ENCODE peak calls at places on chromosomes 1 and 21, in five cellular contexts. P is K562, Q is HepG2, Z is GM12878, B is H1. A is an unnamed sample.

GRCh38 chr21:43949499-43950208 is 62.5 kb upstream of the TRAPPC10 start:
- DNase-seq in P (peak), Q (no peak), Z (no peak), B (no peak), A (no peak)

GRCh38 chr1:31432592-31433395 is 19.8 kb downstream of the SERINC2 start:
- DNase-seq in P (no peak), Q (no peak), Z (no peak), B (no peak), A (no peak)

GRCh38 chr21:37364722-37365121 is 1.9 kb upstream of the DYRK1A start:
- DNase-seq in P (no peak), Q (no peak), Z (no peak), B (no peak), A (no peak)

GRCh38 chr1:56911098-56911497 is 54.7 kb downstream of the C8B start:
- DNase-seq in P (no peak), Q (peak), Z (no peak), B (no peak), A (no peak)

GRCh38 chr1:177741476-177741875 is 228.4 kb downstream of the SEC16B start:
- DNase-seq in P (no peak), Q (peak), Z (no peak), B (no peak), A (no peak)

GRCh38 chr1:119747451-119747850 is 21.3 kb downstream of the HMGCS2 start:
- DNase-seq in P (no peak), Q (no peak), Z (no peak), B (no peak), A (no peak)

GRCh38 chr1:203290261-203291089 is 14.8 kb upstream of the BTG2 start:
- DNase-seq in P (peak), Q (peak), Z (no peak), B (peak), A (peak)

GRCh38 chr1:33050221-33051076 is 13.8 kb upstream of the AK2 start:
- DNase-seq in P (no peak), Q (peak), Z (no peak), B (no peak), A (peak)

GRCh38 chr1:94951056-94951455 is 24.1 kb upstream of the CNN3 start:
- DNase-seq in P (no peak), Q (no peak), Z (no peak), B (no peak), A (no peak)

GRCh38 chr21:33817663-33818433 is 97.8 kb downstream of the ATP5PO start:
- DNase-seq in P (no peak), Q (no peak), Z (no peak), B (no peak), A (no peak)

GRCh38 chr1:150235436-150235851 is 468 bp downstream of the ANP32E start:
- DNase-seq in P (peak), Q (no peak), Z (no peak), B (no peak), A (no peak)

GRCh38 chr1:196078691-196079090 is 529.5 kb downstream of the KCNT2 start:
- DNase-seq in P (peak), Q (no peak), Z (no peak), B (no peak), A (no peak)

GRCh38 chr1:38037481-38037939 is 9.1 kb downstream of the POU3F1 start:
- DNase-seq in P (peak), Q (no peak), Z (no peak), B (no peak), A (no peak)

GRCh38 chr1:7970250-7970649 is 8.7 kb downstream of the PARK7 start:
- DNase-seq in P (no peak), Q (no peak), Z (no peak), B (no peak), A (no peak)

GRCh38 chr1:168752171-168752570 is 23.2 kb upstream of the DPT start:
- DNase-seq in P (no peak), Q (no peak), Z (no peak), B (no peak), A (no peak)

GRCh38 chr1:17892225-17892624 is 137.1 kb downstream of the ACTL8 start:
- DNase-seq in P (no peak), Q (no peak), Z (no peak), B (no peak), A (no peak)

GRCh38 chr1:112975336-112975735 is 19.3 kb upstream of the SLC16A1 start:
- DNase-seq in P (no peak), Q (peak), Z (no peak), B (no peak), A (no peak)

GRCh38 chr1:92850019-92850418 is 18.2 kb downstream of the RPL5 start:
- DNase-seq in P (no peak), Q (no peak), Z (no peak), B (no peak), A (no peak)

GRCh38 chr21:44083631-44084291 is 23.4 kb upstream of the PWP2 start:
- DNase-seq in P (no peak), Q (no peak), Z (no peak), B (no peak), A (no peak)

GRCh38 chr1:28437924-28438699 is 67.7 kb upstream of the RCC1 start:
- DNase-seq in P (no peak), Q (peak), Z (no peak), B (no peak), A (peak)

DNA sequence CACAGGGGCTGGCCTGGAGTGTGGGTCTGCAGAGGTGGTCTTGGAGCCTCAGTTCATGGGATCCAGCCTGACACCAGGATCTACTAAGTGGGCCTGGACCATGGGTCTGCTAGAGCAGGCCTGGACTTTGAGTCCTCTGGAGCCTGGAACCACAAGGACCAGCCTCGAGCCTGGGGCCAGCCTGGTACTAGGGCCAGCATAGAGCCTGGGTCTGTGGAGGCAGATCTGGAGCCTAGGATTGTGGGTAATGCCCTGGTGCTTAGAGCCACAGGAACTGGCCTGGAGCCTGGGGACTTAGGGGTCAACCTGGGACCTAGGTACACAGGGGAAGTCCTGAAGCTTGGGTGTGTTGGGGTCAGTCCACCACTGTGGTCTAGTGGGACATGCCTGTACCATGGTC is 12.7 kb downstream of the LORICRIN start:
- DNase-seq in P (no peak), Q (no peak), Z (no peak), B (no peak), A (no peak)
- TF ChIP-seq USF2 in P (no peak), Q (no peak), Z (no peak), B (no peak), A (no peak)

GRCh38 chr1:220755316-220755715 is 7.2 kb downstream of the MTARC2 start:
- DNase-seq in P (no peak), Q (no peak), Z (no peak), B (no peak), A (no peak)
- TF ChIP-seq ATF3 in P (no peak), Q (no peak), Z (no peak), B (no peak), A (no peak)

GRCh38 chr1:60425528-60425927 is 352.0 kb upstream of the C1orf87 start:
- DNase-seq in P (peak), Q (peak), Z (no peak), B (no peak), A (no peak)

GRCh38 chr1:60430375-60430774 is 356.8 kb upstream of the C1orf87 start:
- DNase-seq in P (no peak), Q (no peak), Z (no peak), B (no peak), A (no peak)

GRCh38 chr1:60427701-60428100 is 354.1 kb upstream of the C1orf87 start:
- DNase-seq in P (no peak), Q (no peak), Z (no peak), B (no peak), A (no peak)

GRCh38 chr1:60428161-60428560 is 354.6 kb upstream of the C1orf87 start:
- DNase-seq in P (no peak), Q (no peak), Z (no peak), B (no peak), A (no peak)

DNA sequence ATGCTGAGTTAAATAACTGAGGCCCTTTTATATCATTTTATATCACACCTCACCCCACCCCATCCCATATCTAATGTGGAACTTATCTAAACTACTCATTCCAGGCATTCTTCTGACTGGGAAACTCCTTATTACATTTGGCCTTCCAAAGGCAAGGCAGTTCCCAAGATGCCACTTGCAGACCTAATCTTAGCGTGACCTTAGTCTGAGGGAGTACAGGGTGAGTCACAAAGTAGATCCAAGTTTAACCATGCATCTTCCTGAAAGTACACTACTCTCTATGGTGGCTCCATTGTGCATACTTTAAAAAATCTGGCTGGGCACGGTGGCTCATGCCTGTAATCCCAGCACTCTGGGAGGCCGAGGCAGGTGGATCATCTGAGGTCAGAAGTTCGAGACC is 353.6 kb upstream of the C1orf87 start:
- DNase-seq in P (no peak), Q (no peak), Z (no peak), B (no peak), A (no peak)
- TF ChIP-seq USF2 in P (no peak), Q (no peak), Z (no peak), B (no peak), A (no peak)

GRCh38 chr1:44964396-44964795 is 22.0 kb downstream of the EIF2B3 start:
- DNase-seq in P (no peak), Q (no peak), Z (no peak), B (no peak), A (no peak)

DNA sequence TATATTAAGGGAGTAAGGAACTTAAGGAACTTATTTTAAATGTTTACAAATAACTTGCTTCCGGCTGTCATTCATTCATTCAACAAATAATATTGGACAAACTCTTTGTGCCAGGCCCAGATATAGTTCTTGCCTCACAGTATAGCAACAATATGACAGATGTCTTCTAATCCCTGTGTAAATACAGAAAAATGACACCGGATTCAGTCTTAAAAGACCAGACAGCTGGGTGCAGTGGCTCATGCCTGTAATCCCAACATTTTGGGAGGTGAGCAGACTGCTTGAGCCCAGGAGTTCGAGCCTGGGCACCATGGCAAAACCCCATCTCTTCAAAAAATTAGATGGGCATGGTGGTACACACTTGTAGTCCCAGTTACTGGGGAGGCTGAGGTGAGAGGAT is 23.7 kb downstream of the EIF2B3 start:
- DNase-seq in P (no peak), Q (no peak), Z (no peak), B (no peak), A (no peak)
- TF ChIP-seq ATF3 in P (no peak), Q (no peak), Z (no peak), B (no peak), A (no peak)